ENCODE peak calls at places on chromosome 1, in six cellular contexts. One of them, this sample, is unnamed.

GRCh38 chr1:56434659-56435202 is 144.6 kb downstream of the PLPP3 start:
- DNase-seq in cardiac fibroblast: no peak
- DNase-seq in left ventricle myocardium inferior: no peak
- DNase-seq in heart left ventricle: no peak
- DNase-seq in HCT116: no peak
- DNase-seq in AG10803: peak
- DNase-seq in this sample: no peak

GRCh38 chr1:39566441-39567137 is 10.0 kb downstream of the PABPC4 start:
- DNase-seq in cardiac fibroblast: no peak
- DNase-seq in left ventricle myocardium inferior: no peak
- DNase-seq in heart left ventricle: no peak
- DNase-seq in HCT116: no peak
- DNase-seq in AG10803: no peak
- DNase-seq in this sample: no peak

GRCh38 chr1:182768973-182769372 is 20.6 kb upstream of the NPL start:
- DNase-seq in cardiac fibroblast: peak
- DNase-seq in left ventricle myocardium inferior: no peak
- DNase-seq in heart left ventricle: no peak
- DNase-seq in HCT116: no peak
- DNase-seq in AG10803: peak
- DNase-seq in this sample: no peak

GRCh38 chr1:12473596-12474329 is 144.2 kb downstream of the DHRS3 start:
- DNase-seq in cardiac fibroblast: no peak
- DNase-seq in left ventricle myocardium inferior: peak
- DNase-seq in heart left ventricle: peak
- DNase-seq in HCT116: no peak
- DNase-seq in AG10803: peak
- DNase-seq in this sample: no peak

GRCh38 chr1:201145132-201145531 is 9.1 kb downstream of the TMEM9 start:
- DNase-seq in cardiac fibroblast: no peak
- DNase-seq in left ventricle myocardium inferior: no peak
- DNase-seq in heart left ventricle: no peak
- DNase-seq in HCT116: no peak
- DNase-seq in AG10803: no peak
- DNase-seq in this sample: no peak

GRCh38 chr1:225963735-225964530 is 22.9 kb upstream of the LEFTY2 start:
- DNase-seq in cardiac fibroblast: peak
- DNase-seq in left ventricle myocardium inferior: no peak
- DNase-seq in heart left ventricle: no peak
- DNase-seq in HCT116: no peak
- DNase-seq in AG10803: no peak
- DNase-seq in this sample: no peak

GRCh38 chr1:12543747-12544146 is 74.3 kb downstream of the DHRS3 start:
- DNase-seq in cardiac fibroblast: no peak
- DNase-seq in left ventricle myocardium inferior: no peak
- DNase-seq in heart left ventricle: no peak
- DNase-seq in HCT116: no peak
- DNase-seq in AG10803: no peak
- DNase-seq in this sample: no peak

GRCh38 chr1:226063362-226064167 is 1.0 kb downstream of the H3-3A start:
- DNase-seq in cardiac fibroblast: peak
- DNase-seq in left ventricle myocardium inferior: peak
- DNase-seq in heart left ventricle: peak
- DNase-seq in HCT116: no peak
- DNase-seq in AG10803: peak
- DNase-seq in this sample: peak

GRCh38 chr1:39170731-39171375 is 33.6 kb upstream of the MACF1 start:
- DNase-seq in cardiac fibroblast: no peak
- DNase-seq in left ventricle myocardium inferior: no peak
- DNase-seq in heart left ventricle: no peak
- DNase-seq in HCT116: no peak
- DNase-seq in AG10803: no peak
- DNase-seq in this sample: no peak

GRCh38 chr1:235072096-235072495 is 56.5 kb downstream of the TOMM20 start:
- DNase-seq in cardiac fibroblast: no peak
- DNase-seq in left ventricle myocardium inferior: no peak
- DNase-seq in heart left ventricle: no peak
- DNase-seq in HCT116: no peak
- DNase-seq in AG10803: no peak
- DNase-seq in this sample: no peak

GRCh38 chr1:157113631-157114030 is 14.0 kb upstream of the ETV3L start:
- DNase-seq in cardiac fibroblast: no peak
- DNase-seq in left ventricle myocardium inferior: no peak
- DNase-seq in heart left ventricle: no peak
- DNase-seq in HCT116: no peak
- DNase-seq in AG10803: no peak
- DNase-seq in this sample: no peak

GRCh38 chr1:178189814-178190213 is 95.9 kb downstream of the RASAL2 start:
- DNase-seq in cardiac fibroblast: peak
- DNase-seq in left ventricle myocardium inferior: no peak
- DNase-seq in heart left ventricle: peak
- DNase-seq in HCT116: peak
- DNase-seq in AG10803: peak
- DNase-seq in this sample: peak

GRCh38 chr1:238364214-238364892 is 473.6 kb upstream of the ZP4 start:
- DNase-seq in cardiac fibroblast: no peak
- DNase-seq in left ventricle myocardium inferior: no peak
- DNase-seq in heart left ventricle: no peak
- DNase-seq in HCT116: no peak
- DNase-seq in AG10803: no peak
- DNase-seq in this sample: no peak

GRCh38 chr1:161994153-161994814 is 29.4 kb downstream of the OLFML2B start:
- DNase-seq in cardiac fibroblast: peak
- DNase-seq in left ventricle myocardium inferior: no peak
- DNase-seq in heart left ventricle: no peak
- DNase-seq in HCT116: no peak
- DNase-seq in AG10803: peak
- DNase-seq in this sample: no peak

GRCh38 chr1:119743308-119743707 is 25.4 kb downstream of the HMGCS2 start:
- DNase-seq in cardiac fibroblast: no peak
- DNase-seq in left ventricle myocardium inferior: no peak
- DNase-seq in heart left ventricle: no peak
- DNase-seq in HCT116: no peak
- DNase-seq in AG10803: peak
- DNase-seq in this sample: no peak

GRCh38 chr1:24967555-24967954 is 37.5 kb upstream of the RUNX3 start:
- DNase-seq in cardiac fibroblast: no peak
- DNase-seq in left ventricle myocardium inferior: no peak
- DNase-seq in heart left ventricle: no peak
- DNase-seq in HCT116: no peak
- DNase-seq in AG10803: no peak
- DNase-seq in this sample: no peak

GRCh38 chr1:228083871-228084278 is 1.4 kb downstream of the ARF1 start:
- DNase-seq in cardiac fibroblast: peak
- DNase-seq in left ventricle myocardium inferior: no peak
- DNase-seq in heart left ventricle: no peak
- DNase-seq in HCT116: no peak
- DNase-seq in AG10803: peak
- DNase-seq in this sample: peak

GRCh38 chr1:242189591-242189990 is 190.7 kb upstream of the MAP1LC3C start:
- DNase-seq in cardiac fibroblast: no peak
- DNase-seq in left ventricle myocardium inferior: no peak
- DNase-seq in heart left ventricle: no peak
- DNase-seq in HCT116: no peak
- DNase-seq in AG10803: no peak
- DNase-seq in this sample: no peak

GRCh38 chr1:65050735-65051134 is 84.4 kb upstream of the JAK1 start:
- DNase-seq in cardiac fibroblast: no peak
- DNase-seq in left ventricle myocardium inferior: no peak
- DNase-seq in heart left ventricle: no peak
- DNase-seq in HCT116: no peak
- DNase-seq in AG10803: no peak
- DNase-seq in this sample: no peak

GRCh38 chr1:39167632-39168209 is 36.8 kb upstream of the MACF1 start:
- DNase-seq in cardiac fibroblast: peak
- DNase-seq in left ventricle myocardium inferior: no peak
- DNase-seq in heart left ventricle: no peak
- DNase-seq in HCT116: no peak
- DNase-seq in AG10803: peak
- DNase-seq in this sample: no peak

GRCh38 chr1:232183802-232184201 is 446.1 kb downstream of the SIPA1L2 start:
- DNase-seq in cardiac fibroblast: no peak
- DNase-seq in left ventricle myocardium inferior: no peak
- DNase-seq in heart left ventricle: no peak
- DNase-seq in HCT116: no peak
- DNase-seq in AG10803: no peak
- DNase-seq in this sample: no peak

GRCh38 chr1:193707271-193708015 is 521.0 kb upstream of the B3GALT2 start:
- DNase-seq in cardiac fibroblast: peak
- DNase-seq in left ventricle myocardium inferior: no peak
- DNase-seq in heart left ventricle: no peak
- DNase-seq in HCT116: no peak
- DNase-seq in AG10803: no peak
- DNase-seq in this sample: no peak

GRCh38 chr1:117093091-117093534 is 28.4 kb downstream of the TRIM45 start:
- DNase-seq in cardiac fibroblast: peak
- DNase-seq in left ventricle myocardium inferior: no peak
- DNase-seq in heart left ventricle: no peak
- DNase-seq in HCT116: no peak
- DNase-seq in AG10803: peak
- DNase-seq in this sample: peak

GRCh38 chr1:58456470-58456869 is 90.1 kb downstream of the OMA1 start:
- DNase-seq in cardiac fibroblast: peak
- DNase-seq in left ventricle myocardium inferior: no peak
- DNase-seq in heart left ventricle: no peak
- DNase-seq in HCT116: no peak
- DNase-seq in AG10803: peak
- DNase-seq in this sample: no peak

GRCh38 chr1:71721532-71721931 is 560.8 kb downstream of the NEGR1 start:
- DNase-seq in cardiac fibroblast: no peak
- DNase-seq in left ventricle myocardium inferior: no peak
- DNase-seq in heart left ventricle: no peak
- DNase-seq in HCT116: no peak
- DNase-seq in AG10803: no peak
- DNase-seq in this sample: no peak

GRCh38 chr1:7433896-7434295 is 337.2 kb upstream of the VAMP3 start:
- DNase-seq in cardiac fibroblast: no peak
- DNase-seq in left ventricle myocardium inferior: no peak
- DNase-seq in heart left ventricle: no peak
- DNase-seq in HCT116: no peak
- DNase-seq in AG10803: no peak
- DNase-seq in this sample: no peak

GRCh38 chr1:179380299-179380698 is 14.5 kb downstream of the AXDND1 start:
- DNase-seq in cardiac fibroblast: no peak
- DNase-seq in left ventricle myocardium inferior: no peak
- DNase-seq in heart left ventricle: no peak
- DNase-seq in HCT116: no peak
- DNase-seq in AG10803: no peak
- DNase-seq in this sample: no peak

GRCh38 chr1:64983110-64983509 is 16.8 kb upstream of the JAK1 start:
- DNase-seq in cardiac fibroblast: peak
- DNase-seq in left ventricle myocardium inferior: no peak
- DNase-seq in heart left ventricle: no peak
- DNase-seq in HCT116: no peak
- DNase-seq in AG10803: peak
- DNase-seq in this sample: no peak

GRCh38 chr1:68673771-68674170 is 176.9 kb upstream of the DEPDC1 start:
- DNase-seq in cardiac fibroblast: peak
- DNase-seq in left ventricle myocardium inferior: no peak
- DNase-seq in heart left ventricle: no peak
- DNase-seq in HCT116: no peak
- DNase-seq in AG10803: no peak
- DNase-seq in this sample: no peak

GRCh38 chr1:220810179-220810653 is 23.5 kb downstream of the MTARC1 start:
- DNase-seq in cardiac fibroblast: peak
- DNase-seq in left ventricle myocardium inferior: peak
- DNase-seq in heart left ventricle: peak
- DNase-seq in HCT116: peak
- DNase-seq in AG10803: peak
- DNase-seq in this sample: peak
- H3K4me3 ChIP-seq in cardiac fibroblast: peak
- H3K4me3 ChIP-seq in left ventricle myocardium inferior: peak
- H3K4me3 ChIP-seq in heart left ventricle: peak
- H3K4me3 ChIP-seq in HCT116: no peak
- H3K4me3 ChIP-seq in AG10803: peak
- H3K4me3 ChIP-seq in this sample: no peak

GRCh38 chr1:20732588-20733360 is at the start of gene SH2D5:
- DNase-seq in cardiac fibroblast: peak
- DNase-seq in left ventricle myocardium inferior: peak
- DNase-seq in heart left ventricle: peak
- DNase-seq in HCT116: peak
- DNase-seq in AG10803: peak
- DNase-seq in this sample: peak

GRCh38 chr1:20732071-20732587 is 374 bp downstream of the SH2D5 start:
- DNase-seq in cardiac fibroblast: peak
- DNase-seq in left ventricle myocardium inferior: peak
- DNase-seq in heart left ventricle: peak
- DNase-seq in HCT116: no peak
- DNase-seq in AG10803: peak
- DNase-seq in this sample: no peak

GRCh38 chr1:20730690-20731056 is 1.8 kb downstream of the SH2D5 start:
- DNase-seq in cardiac fibroblast: no peak
- DNase-seq in left ventricle myocardium inferior: no peak
- DNase-seq in heart left ventricle: no peak
- DNase-seq in HCT116: no peak
- DNase-seq in AG10803: no peak
- DNase-seq in this sample: no peak

GRCh38 chr1:20729990-20730689 is 2.4 kb downstream of the SH2D5 start:
- DNase-seq in cardiac fibroblast: no peak
- DNase-seq in left ventricle myocardium inferior: no peak
- DNase-seq in heart left ventricle: no peak
- DNase-seq in HCT116: no peak
- DNase-seq in AG10803: no peak
- DNase-seq in this sample: no peak

GRCh38 chr1:20731057-20731991 is 1.2 kb downstream of the SH2D5 start:
- DNase-seq in cardiac fibroblast: no peak
- DNase-seq in left ventricle myocardium inferior: no peak
- DNase-seq in heart left ventricle: no peak
- DNase-seq in HCT116: no peak
- DNase-seq in AG10803: no peak
- DNase-seq in this sample: no peak
- H3K4me3 ChIP-seq in cardiac fibroblast: peak
- H3K4me3 ChIP-seq in left ventricle myocardium inferior: peak
- H3K4me3 ChIP-seq in heart left ventricle: peak
- H3K4me3 ChIP-seq in HCT116: peak
- H3K4me3 ChIP-seq in AG10803: peak
- H3K4me3 ChIP-seq in this sample: peak

GRCh38 chr1:93680121-93681094 is 1.2 kb downstream of the BCAR3 start:
- DNase-seq in cardiac fibroblast: peak
- DNase-seq in left ventricle myocardium inferior: peak
- DNase-seq in heart left ventricle: peak
- DNase-seq in HCT116: peak
- DNase-seq in AG10803: peak
- DNase-seq in this sample: peak
- H3K4me3 ChIP-seq in cardiac fibroblast: peak
- H3K4me3 ChIP-seq in left ventricle myocardium inferior: peak
- H3K4me3 ChIP-seq in heart left ventricle: peak
- H3K4me3 ChIP-seq in HCT116: peak
- H3K4me3 ChIP-seq in AG10803: peak
- H3K4me3 ChIP-seq in this sample: peak

DNA sequence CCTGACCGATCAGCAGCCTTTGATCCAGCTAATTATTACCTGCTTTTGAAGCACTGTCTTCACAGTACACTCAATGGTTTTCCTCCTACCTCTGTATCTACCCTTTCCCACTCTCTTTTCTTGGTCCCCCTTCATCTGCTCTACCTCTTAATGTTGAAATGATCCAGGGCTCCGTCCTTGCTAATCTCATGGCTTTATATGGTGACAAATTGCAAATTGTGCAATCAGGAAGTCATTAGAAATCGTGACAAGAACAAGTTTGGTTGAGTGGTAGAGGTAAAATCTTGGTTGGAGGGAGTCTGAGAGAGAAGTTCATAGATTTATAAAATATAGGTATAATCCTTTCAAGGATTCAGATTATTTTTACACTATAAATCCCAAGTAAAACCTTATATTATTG is 9.6 kb upstream of the CYB5R1 start:
- DNase-seq in cardiac fibroblast: no peak
- DNase-seq in left ventricle myocardium inferior: no peak
- DNase-seq in heart left ventricle: no peak
- DNase-seq in HCT116: no peak
- DNase-seq in AG10803: no peak
- DNase-seq in this sample: no peak
- H3K4me3 ChIP-seq in cardiac fibroblast: no peak
- H3K4me3 ChIP-seq in left ventricle myocardium inferior: no peak
- H3K4me3 ChIP-seq in heart left ventricle: no peak
- H3K4me3 ChIP-seq in HCT116: no peak
- H3K4me3 ChIP-seq in AG10803: no peak
- H3K4me3 ChIP-seq in this sample: no peak

This sample was measured in gastrocnemius medialis.